ENCODE peak calls at places on chromosomes 1 and 21, in seven cellular contexts. One of them, this sample, is unnamed.

GRCh38 chr1:1356166-1356795 is 2.1 kb downstream of the MXRA8 start:
- DNase-seq in activated CD8-positive, alpha-beta T cell treated with anti-CD3 and anti-CD28 coated beads for 36 hours: no peak
- DNase-seq in left lung: no peak
- DNase-seq in progenitor cell of endocrine pancreas: no peak
- DNase-seq in tibial nerve: no peak
- DNase-seq in omental fat pad: no peak
- DNase-seq in BJ: no peak
- DNase-seq in this sample: no peak

GRCh38 chr1:169062152-169062551 is 44.3 kb upstream of the ATP1B1 start:
- DNase-seq in activated CD8-positive, alpha-beta T cell treated with anti-CD3 and anti-CD28 coated beads for 36 hours: no peak
- DNase-seq in left lung: no peak
- DNase-seq in progenitor cell of endocrine pancreas: no peak
- DNase-seq in tibial nerve: no peak
- DNase-seq in omental fat pad: no peak
- DNase-seq in BJ: no peak
- DNase-seq in this sample: no peak

GRCh38 chr1:29113407-29114117 is 10.1 kb downstream of the TMEM200B start:
- DNase-seq in activated CD8-positive, alpha-beta T cell treated with anti-CD3 and anti-CD28 coated beads for 36 hours: peak
- DNase-seq in left lung: no peak
- DNase-seq in progenitor cell of endocrine pancreas: no peak
- DNase-seq in tibial nerve: no peak
- DNase-seq in omental fat pad: no peak
- DNase-seq in BJ: no peak
- DNase-seq in this sample: no peak

GRCh38 chr1:169108897-169109560 is 2.5 kb downstream of the ATP1B1 start:
- DNase-seq in activated CD8-positive, alpha-beta T cell treated with anti-CD3 and anti-CD28 coated beads for 36 hours: peak
- DNase-seq in left lung: no peak
- DNase-seq in progenitor cell of endocrine pancreas: no peak
- DNase-seq in tibial nerve: no peak
- DNase-seq in omental fat pad: no peak
- DNase-seq in BJ: no peak
- DNase-seq in this sample: peak

GRCh38 chr1:182569939-182570610 is 19.0 kb downstream of the RNASEL start:
- DNase-seq in activated CD8-positive, alpha-beta T cell treated with anti-CD3 and anti-CD28 coated beads for 36 hours: no peak
- DNase-seq in left lung: no peak
- DNase-seq in progenitor cell of endocrine pancreas: no peak
- DNase-seq in tibial nerve: no peak
- DNase-seq in omental fat pad: no peak
- DNase-seq in BJ: no peak
- DNase-seq in this sample: no peak

GRCh38 chr1:237166593-237167077 is 124.7 kb downstream of the RYR2 start:
- DNase-seq in activated CD8-positive, alpha-beta T cell treated with anti-CD3 and anti-CD28 coated beads for 36 hours: no peak
- DNase-seq in left lung: no peak
- DNase-seq in progenitor cell of endocrine pancreas: no peak
- DNase-seq in tibial nerve: no peak
- DNase-seq in omental fat pad: no peak
- DNase-seq in BJ: no peak
- DNase-seq in this sample: no peak

GRCh38 chr1:227769047-227769446 is 33.8 kb downstream of the SNAP47 start:
- DNase-seq in activated CD8-positive, alpha-beta T cell treated with anti-CD3 and anti-CD28 coated beads for 36 hours: no peak
- DNase-seq in left lung: no peak
- DNase-seq in progenitor cell of endocrine pancreas: no peak
- DNase-seq in tibial nerve: no peak
- DNase-seq in omental fat pad: no peak
- DNase-seq in BJ: no peak
- DNase-seq in this sample: no peak

GRCh38 chr1:22936681-22937080 is 36.0 kb downstream of the LACTBL1 start:
- DNase-seq in activated CD8-positive, alpha-beta T cell treated with anti-CD3 and anti-CD28 coated beads for 36 hours: no peak
- DNase-seq in left lung: no peak
- DNase-seq in progenitor cell of endocrine pancreas: no peak
- DNase-seq in tibial nerve: no peak
- DNase-seq in omental fat pad: no peak
- DNase-seq in BJ: no peak
- DNase-seq in this sample: no peak

GRCh38 chr1:231357831-231358354 is 19.8 kb downstream of the SPRTN start:
- DNase-seq in activated CD8-positive, alpha-beta T cell treated with anti-CD3 and anti-CD28 coated beads for 36 hours: peak
- DNase-seq in left lung: no peak
- DNase-seq in progenitor cell of endocrine pancreas: no peak
- DNase-seq in tibial nerve: peak
- DNase-seq in omental fat pad: no peak
- DNase-seq in BJ: peak
- DNase-seq in this sample: no peak

GRCh38 chr1:59446257-59446901 is 149.5 kb downstream of the FGGY start:
- DNase-seq in activated CD8-positive, alpha-beta T cell treated with anti-CD3 and anti-CD28 coated beads for 36 hours: no peak
- DNase-seq in left lung: no peak
- DNase-seq in progenitor cell of endocrine pancreas: no peak
- DNase-seq in tibial nerve: no peak
- DNase-seq in omental fat pad: no peak
- DNase-seq in BJ: no peak
- DNase-seq in this sample: no peak

GRCh38 chr1:41608242-41608641 is 123.8 kb upstream of the EDN2 start:
- DNase-seq in activated CD8-positive, alpha-beta T cell treated with anti-CD3 and anti-CD28 coated beads for 36 hours: no peak
- DNase-seq in left lung: no peak
- DNase-seq in progenitor cell of endocrine pancreas: no peak
- DNase-seq in tibial nerve: no peak
- DNase-seq in omental fat pad: no peak
- DNase-seq in BJ: no peak
- DNase-seq in this sample: no peak

GRCh38 chr1:228163004-228163753 is 2.4 kb upstream of the IBA57 start:
- DNase-seq in activated CD8-positive, alpha-beta T cell treated with anti-CD3 and anti-CD28 coated beads for 36 hours: no peak
- DNase-seq in left lung: peak
- DNase-seq in progenitor cell of endocrine pancreas: no peak
- DNase-seq in tibial nerve: no peak
- DNase-seq in omental fat pad: no peak
- DNase-seq in BJ: no peak
- DNase-seq in this sample: no peak

GRCh38 chr1:8782955-8783354 is 34.5 kb downstream of the RERE start:
- DNase-seq in activated CD8-positive, alpha-beta T cell treated with anti-CD3 and anti-CD28 coated beads for 36 hours: no peak
- DNase-seq in left lung: no peak
- DNase-seq in progenitor cell of endocrine pancreas: no peak
- DNase-seq in tibial nerve: no peak
- DNase-seq in omental fat pad: no peak
- DNase-seq in BJ: no peak
- DNase-seq in this sample: no peak

GRCh38 chr1:8777867-8778266 is 39.6 kb downstream of the RERE start:
- DNase-seq in activated CD8-positive, alpha-beta T cell treated with anti-CD3 and anti-CD28 coated beads for 36 hours: no peak
- DNase-seq in left lung: no peak
- DNase-seq in progenitor cell of endocrine pancreas: no peak
- DNase-seq in tibial nerve: no peak
- DNase-seq in omental fat pad: no peak
- DNase-seq in BJ: no peak
- DNase-seq in this sample: no peak

GRCh38 chr1:8782001-8782620 is 35.3 kb downstream of the RERE start:
- DNase-seq in activated CD8-positive, alpha-beta T cell treated with anti-CD3 and anti-CD28 coated beads for 36 hours: no peak
- DNase-seq in left lung: no peak
- DNase-seq in progenitor cell of endocrine pancreas: no peak
- DNase-seq in tibial nerve: no peak
- DNase-seq in omental fat pad: no peak
- DNase-seq in BJ: no peak
- DNase-seq in this sample: no peak

GRCh38 chr1:8776104-8776503 is 41.3 kb downstream of the RERE start:
- DNase-seq in activated CD8-positive, alpha-beta T cell treated with anti-CD3 and anti-CD28 coated beads for 36 hours: no peak
- DNase-seq in left lung: no peak
- DNase-seq in progenitor cell of endocrine pancreas: no peak
- DNase-seq in tibial nerve: no peak
- DNase-seq in omental fat pad: no peak
- DNase-seq in BJ: no peak
- DNase-seq in this sample: no peak

GRCh38 chr1:8780405-8780804 is 37.0 kb downstream of the RERE start:
- DNase-seq in activated CD8-positive, alpha-beta T cell treated with anti-CD3 and anti-CD28 coated beads for 36 hours: no peak
- DNase-seq in left lung: no peak
- DNase-seq in progenitor cell of endocrine pancreas: no peak
- DNase-seq in tibial nerve: no peak
- DNase-seq in omental fat pad: no peak
- DNase-seq in BJ: no peak
- DNase-seq in this sample: no peak
- TF ChIP-seq CTCF in activated CD8-positive, alpha-beta T cell treated with anti-CD3 and anti-CD28 coated beads for 36 hours: no peak
- TF ChIP-seq CTCF in left lung: no peak
- TF ChIP-seq CTCF in progenitor cell of endocrine pancreas: no peak
- TF ChIP-seq CTCF in tibial nerve: no peak
- TF ChIP-seq CTCF in omental fat pad: no peak
- TF ChIP-seq CTCF in BJ: no peak
- TF ChIP-seq CTCF in this sample: no peak

GRCh38 chr1:152878042-152878441 is at the start of gene SMCP:
- DNase-seq in activated CD8-positive, alpha-beta T cell treated with anti-CD3 and anti-CD28 coated beads for 36 hours: peak
- DNase-seq in left lung: no peak
- DNase-seq in progenitor cell of endocrine pancreas: no peak
- DNase-seq in tibial nerve: no peak
- DNase-seq in omental fat pad: no peak
- DNase-seq in BJ: no peak
- DNase-seq in this sample: no peak
- TF ChIP-seq CTCF in activated CD8-positive, alpha-beta T cell treated with anti-CD3 and anti-CD28 coated beads for 36 hours: peak
- TF ChIP-seq CTCF in left lung: no peak
- TF ChIP-seq CTCF in progenitor cell of endocrine pancreas: no peak
- TF ChIP-seq CTCF in tibial nerve: no peak
- TF ChIP-seq CTCF in omental fat pad: no peak
- TF ChIP-seq CTCF in BJ: no peak
- TF ChIP-seq CTCF in this sample: no peak

DNA sequence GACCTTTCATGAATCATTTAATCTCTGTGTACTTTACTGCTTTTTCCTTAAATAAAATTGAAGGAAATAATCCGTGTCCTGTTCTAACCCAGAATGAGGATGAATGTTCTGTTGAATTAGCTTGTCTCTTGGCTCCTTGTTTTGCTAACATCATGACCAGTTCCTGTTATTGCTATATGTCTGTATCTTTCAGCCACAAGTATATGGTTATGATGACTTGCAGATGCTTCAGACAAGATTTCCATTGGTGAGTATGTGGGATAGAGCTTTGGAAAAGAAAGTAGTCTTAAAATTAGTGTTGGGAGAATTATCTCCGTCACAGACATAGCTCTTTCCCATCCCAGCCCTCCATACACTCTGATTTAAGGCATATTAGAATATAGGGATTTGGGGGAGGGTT is 13.6 kb upstream of the HAX1 start:
- DNase-seq in activated CD8-positive, alpha-beta T cell treated with anti-CD3 and anti-CD28 coated beads for 36 hours: no peak
- DNase-seq in left lung: no peak
- DNase-seq in progenitor cell of endocrine pancreas: no peak
- DNase-seq in tibial nerve: no peak
- DNase-seq in omental fat pad: no peak
- DNase-seq in BJ: no peak
- DNase-seq in this sample: no peak
- TF ChIP-seq CTCF in activated CD8-positive, alpha-beta T cell treated with anti-CD3 and anti-CD28 coated beads for 36 hours: no peak
- TF ChIP-seq CTCF in left lung: no peak
- TF ChIP-seq CTCF in progenitor cell of endocrine pancreas: no peak
- TF ChIP-seq CTCF in tibial nerve: no peak
- TF ChIP-seq CTCF in omental fat pad: no peak
- TF ChIP-seq CTCF in BJ: no peak
- TF ChIP-seq CTCF in this sample: no peak

GRCh38 chr1:55339681-55340080 is 124.5 kb upstream of the USP24 start:
- DNase-seq in activated CD8-positive, alpha-beta T cell treated with anti-CD3 and anti-CD28 coated beads for 36 hours: no peak
- DNase-seq in left lung: no peak
- DNase-seq in progenitor cell of endocrine pancreas: no peak
- DNase-seq in tibial nerve: no peak
- DNase-seq in omental fat pad: no peak
- DNase-seq in BJ: no peak
- DNase-seq in this sample: no peak

GRCh38 chr1:55334140-55334539 is 119.0 kb upstream of the USP24 start:
- DNase-seq in activated CD8-positive, alpha-beta T cell treated with anti-CD3 and anti-CD28 coated beads for 36 hours: peak
- DNase-seq in left lung: no peak
- DNase-seq in progenitor cell of endocrine pancreas: no peak
- DNase-seq in tibial nerve: no peak
- DNase-seq in omental fat pad: no peak
- DNase-seq in BJ: no peak
- DNase-seq in this sample: no peak

GRCh38 chr1:55334797-55335196 is 119.6 kb upstream of the USP24 start:
- DNase-seq in activated CD8-positive, alpha-beta T cell treated with anti-CD3 and anti-CD28 coated beads for 36 hours: no peak
- DNase-seq in left lung: no peak
- DNase-seq in progenitor cell of endocrine pancreas: no peak
- DNase-seq in tibial nerve: no peak
- DNase-seq in omental fat pad: no peak
- DNase-seq in BJ: no peak
- DNase-seq in this sample: no peak

GRCh38 chr1:55338448-55338820 is 123.3 kb upstream of the USP24 start:
- DNase-seq in activated CD8-positive, alpha-beta T cell treated with anti-CD3 and anti-CD28 coated beads for 36 hours: peak
- DNase-seq in left lung: no peak
- DNase-seq in progenitor cell of endocrine pancreas: no peak
- DNase-seq in tibial nerve: no peak
- DNase-seq in omental fat pad: no peak
- DNase-seq in BJ: no peak
- DNase-seq in this sample: no peak

GRCh38 chr1:55337801-55338447 is 122.8 kb upstream of the USP24 start:
- DNase-seq in activated CD8-positive, alpha-beta T cell treated with anti-CD3 and anti-CD28 coated beads for 36 hours: peak
- DNase-seq in left lung: no peak
- DNase-seq in progenitor cell of endocrine pancreas: no peak
- DNase-seq in tibial nerve: no peak
- DNase-seq in omental fat pad: no peak
- DNase-seq in BJ: no peak
- DNase-seq in this sample: no peak
- TF ChIP-seq CTCF in activated CD8-positive, alpha-beta T cell treated with anti-CD3 and anti-CD28 coated beads for 36 hours: peak
- TF ChIP-seq CTCF in left lung: peak
- TF ChIP-seq CTCF in progenitor cell of endocrine pancreas: peak
- TF ChIP-seq CTCF in tibial nerve: no peak
- TF ChIP-seq CTCF in omental fat pad: no peak
- TF ChIP-seq CTCF in BJ: peak
- TF ChIP-seq CTCF in this sample: peak

DNA sequence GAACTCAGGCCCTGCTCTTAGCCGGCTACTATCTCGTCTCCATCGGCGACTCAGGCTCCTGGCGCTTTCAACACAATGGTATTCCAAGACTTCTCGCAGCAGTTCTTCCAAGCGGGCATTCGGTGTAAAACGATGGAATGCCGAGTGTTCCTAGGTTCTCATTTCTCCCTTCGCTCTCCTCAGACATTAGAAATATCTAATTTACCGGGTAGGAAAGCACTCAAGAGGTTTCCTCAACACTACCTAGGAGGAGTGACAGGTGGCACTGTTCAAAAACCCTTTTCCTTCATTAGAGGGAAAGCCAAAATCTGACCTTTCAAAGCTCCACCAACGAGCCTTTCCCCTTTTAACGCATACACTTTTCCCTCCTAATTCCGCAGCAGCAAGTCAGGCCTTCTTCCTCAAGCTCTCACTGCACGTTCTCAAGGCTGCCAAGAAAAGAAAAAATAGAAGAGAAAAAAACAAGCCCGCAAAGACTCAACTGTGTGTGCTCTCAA is 601 bp downstream of the UBE2G2 start:
- DNase-seq in activated CD8-positive, alpha-beta T cell treated with anti-CD3 and anti-CD28 coated beads for 36 hours: peak
- DNase-seq in left lung: no peak
- DNase-seq in progenitor cell of endocrine pancreas: no peak
- DNase-seq in tibial nerve: no peak
- DNase-seq in omental fat pad: no peak
- DNase-seq in BJ: no peak
- DNase-seq in this sample: no peak
- TF ChIP-seq CTCF in activated CD8-positive, alpha-beta T cell treated with anti-CD3 and anti-CD28 coated beads for 36 hours: peak
- TF ChIP-seq CTCF in left lung: peak
- TF ChIP-seq CTCF in progenitor cell of endocrine pancreas: peak
- TF ChIP-seq CTCF in tibial nerve: no peak
- TF ChIP-seq CTCF in omental fat pad: no peak
- TF ChIP-seq CTCF in BJ: no peak
- TF ChIP-seq CTCF in this sample: no peak